ENCODE peak calls at places on chromosomes 7 and 10, in nine cellular contexts. One of them, this sample, is unnamed.

GRCh38 chr10:84632866-84633265 is 304.5 kb downstream of the CCSER2 start:
- DNase-seq in H7: no peak
- DNase-seq in left lung: no peak
- DNase-seq in tibial artery: no peak
- DNase-seq in fibroblast of lung: no peak
- DNase-seq in neural progenitor cell: no peak
- DNase-seq in transverse colon: no peak
- DNase-seq in RWPE2: no peak
- DNase-seq in ascending aorta: no peak
- DNase-seq in this sample: no peak

GRCh38 chr7:98286093-98286525 is 4.6 kb downstream of the BRI3 start:
- DNase-seq in H7: peak; percentile 67
- DNase-seq in left lung: peak; percentile 86
- DNase-seq in tibial artery: peak; percentile 91
- DNase-seq in fibroblast of lung: peak; percentile 57
- DNase-seq in neural progenitor cell: no peak
- DNase-seq in transverse colon: peak; percentile 53
- DNase-seq in RWPE2: no peak
- DNase-seq in ascending aorta: peak; percentile 85
- DNase-seq in this sample: peak; percentile 40

GRCh38 chr7:117274951-117275350 is 47.9 kb downstream of the WNT2 start:
- DNase-seq in H7: no peak
- DNase-seq in left lung: no peak
- DNase-seq in tibial artery: no peak
- DNase-seq in fibroblast of lung: no peak
- DNase-seq in neural progenitor cell: no peak
- DNase-seq in transverse colon: no peak
- DNase-seq in RWPE2: no peak
- DNase-seq in ascending aorta: no peak
- DNase-seq in this sample: no peak

GRCh38 chr10:86635402-86635801 is 18.9 kb upstream of the OPN4 start:
- DNase-seq in H7: no peak
- DNase-seq in left lung: no peak
- DNase-seq in tibial artery: no peak
- DNase-seq in fibroblast of lung: peak; percentile 62
- DNase-seq in neural progenitor cell: no peak
- DNase-seq in transverse colon: no peak
- DNase-seq in RWPE2: no peak
- DNase-seq in ascending aorta: peak; percentile 25
- DNase-seq in this sample: no peak

GRCh38 chr7:140631602-140632001 is 9.0 kb downstream of the DENND2A start:
- DNase-seq in H7: no peak
- DNase-seq in left lung: no peak
- DNase-seq in tibial artery: peak; percentile 73
- DNase-seq in fibroblast of lung: no peak
- DNase-seq in neural progenitor cell: no peak
- DNase-seq in transverse colon: no peak
- DNase-seq in RWPE2: no peak
- DNase-seq in ascending aorta: no peak
- DNase-seq in this sample: no peak

GRCh38 chr10:5565205-5565545 is 40.4 kb downstream of the CALML3 start:
- DNase-seq in H7: peak; percentile 32
- DNase-seq in left lung: no peak
- DNase-seq in tibial artery: peak; percentile 24
- DNase-seq in fibroblast of lung: no peak
- DNase-seq in neural progenitor cell: no peak
- DNase-seq in transverse colon: peak; percentile 4
- DNase-seq in RWPE2: peak; percentile 15
- DNase-seq in ascending aorta: peak; percentile 55
- DNase-seq in this sample: no peak

GRCh38 chr7:16753932-16754571 is 497 bp downstream of the TSPAN13 start:
- DNase-seq in H7: peak; percentile 72
- DNase-seq in left lung: peak; percentile 44
- DNase-seq in tibial artery: no peak
- DNase-seq in fibroblast of lung: peak; percentile 8
- DNase-seq in neural progenitor cell: peak; percentile 89
- DNase-seq in transverse colon: peak; percentile 50
- DNase-seq in RWPE2: peak; percentile 61
- DNase-seq in ascending aorta: no peak
- DNase-seq in this sample: no peak

GRCh38 chr10:61837748-61838055 is 63.8 kb upstream of the ARID5B start:
- DNase-seq in H7: no peak
- DNase-seq in left lung: no peak
- DNase-seq in tibial artery: no peak
- DNase-seq in fibroblast of lung: no peak
- DNase-seq in neural progenitor cell: no peak
- DNase-seq in transverse colon: no peak
- DNase-seq in RWPE2: no peak
- DNase-seq in ascending aorta: no peak
- DNase-seq in this sample: no peak

GRCh38 chr7:152674860-152675760 is 831 bp downstream of the XRCC2 start:
- DNase-seq in H7: peak; percentile 54
- DNase-seq in left lung: no peak
- DNase-seq in tibial artery: no peak
- DNase-seq in fibroblast of lung: peak; percentile 67
- DNase-seq in neural progenitor cell: peak; percentile 36
- DNase-seq in transverse colon: no peak
- DNase-seq in RWPE2: no peak
- DNase-seq in ascending aorta: no peak
- DNase-seq in this sample: no peak

GRCh38 chr7:37052673-37053072 is 328.4 kb upstream of the AOAH start:
- DNase-seq in H7: peak; percentile 69
- DNase-seq in left lung: no peak
- DNase-seq in tibial artery: no peak
- DNase-seq in fibroblast of lung: peak; percentile 65
- DNase-seq in neural progenitor cell: peak; percentile 82
- DNase-seq in transverse colon: no peak
- DNase-seq in RWPE2: no peak
- DNase-seq in ascending aorta: no peak
- DNase-seq in this sample: no peak

GRCh38 chr7:50650057-50650664 is 85.0 kb upstream of the DDC start:
- DNase-seq in H7: no peak
- DNase-seq in left lung: no peak
- DNase-seq in tibial artery: peak; percentile 34
- DNase-seq in fibroblast of lung: no peak
- DNase-seq in neural progenitor cell: no peak
- DNase-seq in transverse colon: no peak
- DNase-seq in RWPE2: no peak
- DNase-seq in ascending aorta: peak; percentile 47
- DNase-seq in this sample: no peak

GRCh38 chr7:107560898-107561516 is 2.7 kb downstream of the COG5 start:
- DNase-seq in H7: no peak
- DNase-seq in left lung: no peak
- DNase-seq in tibial artery: no peak
- DNase-seq in fibroblast of lung: no peak
- DNase-seq in neural progenitor cell: no peak
- DNase-seq in transverse colon: no peak
- DNase-seq in RWPE2: no peak
- DNase-seq in ascending aorta: no peak
- DNase-seq in this sample: no peak

DNA sequence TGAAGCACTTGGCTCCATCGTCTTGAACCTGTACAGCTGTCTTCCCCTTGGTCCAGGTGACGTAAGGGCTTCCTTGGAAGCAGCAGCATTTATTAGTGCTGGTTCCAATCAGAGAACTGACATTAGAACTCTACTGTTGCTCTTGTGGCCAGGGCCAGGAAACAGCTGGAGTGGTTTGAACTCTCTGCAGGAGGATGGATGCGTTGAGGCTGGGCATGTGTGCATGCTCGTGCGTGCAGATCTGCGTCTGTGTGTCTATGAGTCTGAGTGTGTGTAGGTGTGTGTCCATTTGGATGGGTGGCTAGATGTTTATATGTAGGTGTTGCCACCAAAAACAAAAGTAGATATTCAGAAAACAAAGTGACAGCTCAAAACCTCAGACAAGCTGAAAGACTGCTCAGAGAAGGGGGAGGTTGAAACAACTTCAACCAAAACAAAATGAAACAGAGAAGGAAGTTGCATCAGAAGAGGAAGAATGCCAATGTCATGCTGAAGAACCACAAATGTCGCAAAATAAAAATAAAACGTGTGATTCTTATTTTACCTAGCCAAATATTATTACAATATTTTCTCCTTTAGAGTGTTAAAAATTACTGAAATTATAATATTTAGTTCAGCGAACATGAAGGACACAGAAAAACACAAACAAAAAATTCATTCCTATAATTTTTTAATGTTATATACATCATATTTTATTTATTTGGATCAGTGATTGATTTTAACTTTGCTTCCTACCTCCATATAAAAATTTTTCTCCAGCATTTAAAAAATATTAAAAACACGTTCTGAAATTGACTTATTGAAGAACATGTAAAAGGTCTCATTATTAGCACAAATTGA is 96.1 kb upstream of the MKLN1 start:
- DNase-seq in H7: no peak
- DNase-seq in left lung: peak; percentile 50
- DNase-seq in tibial artery: peak; percentile 67
- DNase-seq in fibroblast of lung: peak; percentile 82
- DNase-seq in neural progenitor cell: no peak
- DNase-seq in transverse colon: peak; percentile 53
- DNase-seq in RWPE2: no peak
- DNase-seq in ascending aorta: peak; percentile 64
- DNase-seq in this sample: no peak
- H3K4me3 ChIP-seq in H7: no peak overlapping the region
- H3K4me3 ChIP-seq in left lung: peak overlapping the region; percentile 13
- H3K4me3 ChIP-seq in tibial artery: no peak overlapping the region
- H3K4me3 ChIP-seq in fibroblast of lung: no peak overlapping the region
- H3K4me3 ChIP-seq in neural progenitor cell: no peak overlapping the region
- H3K4me3 ChIP-seq in transverse colon: peak overlapping the region; percentile 0
- H3K4me3 ChIP-seq in RWPE2: no peak overlapping the region
- H3K4me3 ChIP-seq in ascending aorta: no peak overlapping the region
- H3K4me3 ChIP-seq in this sample: peak overlapping the region; percentile 33

DNA sequence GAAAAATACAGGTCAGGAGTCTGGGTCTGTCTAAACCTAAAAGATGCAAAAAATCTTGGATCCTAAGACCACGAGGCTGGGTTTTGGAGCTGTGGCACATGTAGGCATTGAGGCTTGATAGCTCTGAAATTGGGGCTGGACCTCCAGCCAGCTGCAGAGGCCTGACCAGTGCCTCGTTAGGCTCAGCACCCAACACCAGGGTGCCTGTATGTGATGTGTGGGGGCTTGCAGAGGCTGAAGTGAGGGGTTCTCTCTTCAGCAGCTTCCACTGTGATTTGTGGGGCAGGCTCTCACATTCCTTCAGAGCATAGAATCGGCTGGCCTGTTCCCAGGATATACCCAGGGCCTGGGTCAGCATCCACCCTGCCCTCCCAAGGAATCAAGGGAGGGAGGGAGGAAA is 247.8 kb downstream of the BUB3 start:
- DNase-seq in H7: no peak
- DNase-seq in left lung: no peak
- DNase-seq in tibial artery: no peak
- DNase-seq in fibroblast of lung: no peak
- DNase-seq in neural progenitor cell: no peak
- DNase-seq in transverse colon: no peak
- DNase-seq in RWPE2: no peak
- DNase-seq in ascending aorta: peak; percentile 25
- DNase-seq in this sample: no peak
- H3K4me3 ChIP-seq in H7: no peak overlapping the region
- H3K4me3 ChIP-seq in left lung: no peak overlapping the region
- H3K4me3 ChIP-seq in tibial artery: no peak overlapping the region
- H3K4me3 ChIP-seq in fibroblast of lung: no peak overlapping the region
- H3K4me3 ChIP-seq in neural progenitor cell: no peak overlapping the region
- H3K4me3 ChIP-seq in transverse colon: no peak overlapping the region
- H3K4me3 ChIP-seq in RWPE2: no peak overlapping the region
- H3K4me3 ChIP-seq in ascending aorta: no peak overlapping the region
- H3K4me3 ChIP-seq in this sample: no peak overlapping the region

GRCh38 chr7:1057416-1058291 is 13.3 kb downstream of the GPR146 start:
- DNase-seq in H7: no peak
- DNase-seq in left lung: no peak
- DNase-seq in tibial artery: no peak
- DNase-seq in fibroblast of lung: no peak
- DNase-seq in neural progenitor cell: no peak
- DNase-seq in transverse colon: no peak
- DNase-seq in RWPE2: no peak
- DNase-seq in ascending aorta: no peak
- DNase-seq in this sample: no peak
- H3K4me3 ChIP-seq in H7: no peak overlapping the region
- H3K4me3 ChIP-seq in left lung: no peak overlapping the region
- H3K4me3 ChIP-seq in tibial artery: no peak overlapping the region
- H3K4me3 ChIP-seq in fibroblast of lung: no peak overlapping the region
- H3K4me3 ChIP-seq in neural progenitor cell: no peak overlapping the region
- H3K4me3 ChIP-seq in transverse colon: no peak overlapping the region
- H3K4me3 ChIP-seq in RWPE2: no peak overlapping the region
- H3K4me3 ChIP-seq in ascending aorta: no peak overlapping the region
- H3K4me3 ChIP-seq in this sample: no peak overlapping the region

GRCh38 chr7:138975343-138976104 is 5.7 kb downstream of the KIAA1549 start:
- DNase-seq in H7: no peak
- DNase-seq in left lung: no peak
- DNase-seq in tibial artery: no peak
- DNase-seq in fibroblast of lung: no peak
- DNase-seq in neural progenitor cell: peak; percentile 72
- DNase-seq in transverse colon: no peak
- DNase-seq in RWPE2: no peak
- DNase-seq in ascending aorta: no peak
- DNase-seq in this sample: no peak

GRCh38 chr7:138974103-138974502 is 7.1 kb downstream of the KIAA1549 start:
- DNase-seq in H7: peak; percentile 54
- DNase-seq in left lung: no peak
- DNase-seq in tibial artery: no peak
- DNase-seq in fibroblast of lung: no peak
- DNase-seq in neural progenitor cell: no peak
- DNase-seq in transverse colon: no peak
- DNase-seq in RWPE2: no peak
- DNase-seq in ascending aorta: no peak
- DNase-seq in this sample: no peak

GRCh38 chr7:138970979-138971378 is 10.2 kb downstream of the KIAA1549 start:
- DNase-seq in H7: no peak
- DNase-seq in left lung: no peak
- DNase-seq in tibial artery: no peak
- DNase-seq in fibroblast of lung: no peak
- DNase-seq in neural progenitor cell: no peak
- DNase-seq in transverse colon: no peak
- DNase-seq in RWPE2: no peak
- DNase-seq in ascending aorta: no peak
- DNase-seq in this sample: no peak

GRCh38 chr7:138978541-138979184 is 2.5 kb downstream of the KIAA1549 start:
- DNase-seq in H7: no peak
- DNase-seq in left lung: no peak
- DNase-seq in tibial artery: no peak
- DNase-seq in fibroblast of lung: no peak
- DNase-seq in neural progenitor cell: no peak
- DNase-seq in transverse colon: no peak
- DNase-seq in RWPE2: no peak
- DNase-seq in ascending aorta: no peak
- DNase-seq in this sample: no peak

GRCh38 chr7:138974675-138975237 is 6.4 kb downstream of the KIAA1549 start:
- DNase-seq in H7: no peak
- DNase-seq in left lung: no peak
- DNase-seq in tibial artery: no peak
- DNase-seq in fibroblast of lung: no peak
- DNase-seq in neural progenitor cell: peak; percentile 21
- DNase-seq in transverse colon: no peak
- DNase-seq in RWPE2: no peak
- DNase-seq in ascending aorta: no peak
- DNase-seq in this sample: no peak
- H3K4me3 ChIP-seq in H7: no peak overlapping the region
- H3K4me3 ChIP-seq in left lung: no peak overlapping the region
- H3K4me3 ChIP-seq in tibial artery: no peak overlapping the region
- H3K4me3 ChIP-seq in fibroblast of lung: no peak overlapping the region
- H3K4me3 ChIP-seq in neural progenitor cell: peak overlapping the region; percentile 18
- H3K4me3 ChIP-seq in transverse colon: no peak overlapping the region
- H3K4me3 ChIP-seq in RWPE2: no peak overlapping the region
- H3K4me3 ChIP-seq in ascending aorta: no peak overlapping the region
- H3K4me3 ChIP-seq in this sample: no peak overlapping the region

GRCh38 chr7:7563269-7563668 is 3.4 kb upstream of the MIOS start:
- DNase-seq in H7: no peak
- DNase-seq in left lung: no peak
- DNase-seq in tibial artery: no peak
- DNase-seq in fibroblast of lung: no peak
- DNase-seq in neural progenitor cell: no peak
- DNase-seq in transverse colon: no peak
- DNase-seq in RWPE2: no peak
- DNase-seq in ascending aorta: no peak
- DNase-seq in this sample: no peak
- H3K4me3 ChIP-seq in H7: no peak overlapping the region
- H3K4me3 ChIP-seq in left lung: no peak overlapping the region
- H3K4me3 ChIP-seq in tibial artery: no peak overlapping the region
- H3K4me3 ChIP-seq in fibroblast of lung: no peak overlapping the region
- H3K4me3 ChIP-seq in neural progenitor cell: no peak overlapping the region
- H3K4me3 ChIP-seq in transverse colon: no peak overlapping the region
- H3K4me3 ChIP-seq in RWPE2: no peak overlapping the region
- H3K4me3 ChIP-seq in ascending aorta: no peak overlapping the region
- H3K4me3 ChIP-seq in this sample: no peak overlapping the region

This sample was measured in thoracic aorta.